ENCODE peak calls at places on chromosomes 13 and 19, in five cellular contexts. One of them, this sample, is unnamed.

GRCh38 chr13:24217601-24218281 is 57.2 kb downstream of the SPATA13 start:
- DNase-seq in GM12891: no peak
- DNase-seq in stomach: peak
- DNase-seq in prostate gland: no peak
- DNase-seq in transverse colon: peak
- DNase-seq in this sample: no peak

GRCh38 chr13:85654227-85654626 is 145.0 kb downstream of the SLITRK6 start:
- DNase-seq in GM12891: no peak
- DNase-seq in stomach: no peak
- DNase-seq in prostate gland: no peak
- DNase-seq in transverse colon: no peak
- DNase-seq in this sample: no peak

GRCh38 chr13:83216521-83217245 is 665.6 kb downstream of the SLITRK1 start:
- DNase-seq in GM12891: no peak
- DNase-seq in stomach: no peak
- DNase-seq in prostate gland: no peak
- DNase-seq in transverse colon: no peak
- DNase-seq in this sample: no peak

GRCh38 chr19:29194658-29195057 is 18.3 kb downstream of the UQCRFS1 start:
- DNase-seq in GM12891: no peak
- DNase-seq in stomach: no peak
- DNase-seq in prostate gland: no peak
- DNase-seq in transverse colon: no peak
- DNase-seq in this sample: no peak

GRCh38 chr19:48896191-48896720 is 2.3 kb downstream of the TULP2 start:
- DNase-seq in GM12891: no peak
- DNase-seq in stomach: no peak
- DNase-seq in prostate gland: peak
- DNase-seq in transverse colon: peak
- DNase-seq in this sample: peak

GRCh38 chr19:51799311-51799997 is 4.5 kb downstream of the FPR3 start:
- DNase-seq in GM12891: no peak
- DNase-seq in stomach: peak
- DNase-seq in prostate gland: peak
- DNase-seq in transverse colon: peak
- DNase-seq in this sample: no peak

GRCh38 chr13:98172570-98173405 is 4.3 kb downstream of the RNF113B start:
- DNase-seq in GM12891: no peak
- DNase-seq in stomach: no peak
- DNase-seq in prostate gland: peak
- DNase-seq in transverse colon: no peak
- DNase-seq in this sample: no peak

GRCh38 chr13:40271931-40272775 is 394.3 kb downstream of the FOXO1 start:
- DNase-seq in GM12891: no peak
- DNase-seq in stomach: peak
- DNase-seq in prostate gland: peak
- DNase-seq in transverse colon: peak
- DNase-seq in this sample: no peak

GRCh38 chr13:62418872-62419271 is 1003.2 kb upstream of the PCDH20 start:
- DNase-seq in GM12891: no peak
- DNase-seq in stomach: no peak
- DNase-seq in prostate gland: no peak
- DNase-seq in transverse colon: no peak
- DNase-seq in this sample: no peak

GRCh38 chr13:40127476-40127875 is 472.0 kb downstream of the COG6 start:
- DNase-seq in GM12891: no peak
- DNase-seq in stomach: no peak
- DNase-seq in prostate gland: no peak
- DNase-seq in transverse colon: no peak
- DNase-seq in this sample: no peak

GRCh38 chr19:47022541-47023447 is 3.2 kb downstream of the NPAS1 start:
- DNase-seq in GM12891: no peak
- DNase-seq in stomach: no peak
- DNase-seq in prostate gland: no peak
- DNase-seq in transverse colon: no peak
- DNase-seq in this sample: no peak

GRCh38 chr19:4506449-4507149 is 11.7 kb downstream of the PLIN4 start:
- DNase-seq in GM12891: no peak
- DNase-seq in stomach: no peak
- DNase-seq in prostate gland: no peak
- DNase-seq in transverse colon: no peak
- DNase-seq in this sample: no peak

GRCh38 chr13:26616126-26616525 is 58.6 kb downstream of the WASF3 start:
- DNase-seq in GM12891: no peak
- DNase-seq in stomach: no peak
- DNase-seq in prostate gland: no peak
- DNase-seq in transverse colon: no peak
- DNase-seq in this sample: no peak

GRCh38 chr13:20713014-20713376 is 9.5 kb downstream of the IL17D start:
- DNase-seq in GM12891: no peak
- DNase-seq in stomach: no peak
- DNase-seq in prostate gland: no peak
- DNase-seq in transverse colon: no peak
- DNase-seq in this sample: no peak

GRCh38 chr13:99323488-99323887 is 16.3 kb upstream of the GPR183 start:
- DNase-seq in GM12891: no peak
- DNase-seq in stomach: no peak
- DNase-seq in prostate gland: no peak
- DNase-seq in transverse colon: no peak
- DNase-seq in this sample: no peak

GRCh38 chr19:34186205-34186604 is 13.9 kb downstream of the LSM14A start:
- DNase-seq in GM12891: no peak
- DNase-seq in stomach: no peak
- DNase-seq in prostate gland: no peak
- DNase-seq in transverse colon: no peak
- DNase-seq in this sample: no peak

GRCh38 chr13:24270639-24271131 is 38.7 kb upstream of the C1QTNF9 start:
- DNase-seq in GM12891: no peak
- DNase-seq in stomach: peak
- DNase-seq in prostate gland: no peak
- DNase-seq in transverse colon: peak
- DNase-seq in this sample: no peak

GRCh38 chr19:47362321-47362720 is 13.2 kb downstream of the DHX34 start:
- DNase-seq in GM12891: no peak
- DNase-seq in stomach: no peak
- DNase-seq in prostate gland: no peak
- DNase-seq in transverse colon: no peak
- DNase-seq in this sample: no peak

GRCh38 chr13:48232420-48233096 is 448 bp upstream of the ITM2B start:
- DNase-seq in GM12891: no peak
- DNase-seq in stomach: peak
- DNase-seq in prostate gland: peak
- DNase-seq in transverse colon: peak
- DNase-seq in this sample: no peak

GRCh38 chr19:14159059-14159458 is 22.7 kb upstream of the ASF1B start:
- DNase-seq in GM12891: peak
- DNase-seq in stomach: no peak
- DNase-seq in prostate gland: no peak
- DNase-seq in transverse colon: no peak
- DNase-seq in this sample: no peak

GRCh38 chr19:11154683-11155047 is 917 bp downstream of the SPC24 start:
- DNase-seq in GM12891: no peak
- DNase-seq in stomach: no peak
- DNase-seq in prostate gland: no peak
- DNase-seq in transverse colon: no peak
- DNase-seq in this sample: no peak

GRCh38 chr13:50357586-50358118 is 342.4 kb downstream of the KCNRG start:
- DNase-seq in GM12891: no peak
- DNase-seq in stomach: peak
- DNase-seq in prostate gland: peak
- DNase-seq in transverse colon: no peak
- DNase-seq in this sample: no peak

GRCh38 chr13:27211771-27212364 is 39.5 kb upstream of the RPL21 start:
- DNase-seq in GM12891: no peak
- DNase-seq in stomach: no peak
- DNase-seq in prostate gland: no peak
- DNase-seq in transverse colon: no peak
- DNase-seq in this sample: no peak

GRCh38 chr19:367963-368623 is 23.5 kb upstream of the MIER2 start:
- DNase-seq in GM12891: no peak
- DNase-seq in stomach: no peak
- DNase-seq in prostate gland: no peak
- DNase-seq in transverse colon: no peak
- DNase-seq in this sample: no peak
- TF ChIP-seq POLR2AphosphoS5 in GM12891: no peak
- TF ChIP-seq POLR2AphosphoS5 in stomach: no peak
- TF ChIP-seq POLR2AphosphoS5 in prostate gland: no peak
- TF ChIP-seq POLR2AphosphoS5 in transverse colon: no peak
- TF ChIP-seq POLR2AphosphoS5 in this sample: no peak

DNA sequence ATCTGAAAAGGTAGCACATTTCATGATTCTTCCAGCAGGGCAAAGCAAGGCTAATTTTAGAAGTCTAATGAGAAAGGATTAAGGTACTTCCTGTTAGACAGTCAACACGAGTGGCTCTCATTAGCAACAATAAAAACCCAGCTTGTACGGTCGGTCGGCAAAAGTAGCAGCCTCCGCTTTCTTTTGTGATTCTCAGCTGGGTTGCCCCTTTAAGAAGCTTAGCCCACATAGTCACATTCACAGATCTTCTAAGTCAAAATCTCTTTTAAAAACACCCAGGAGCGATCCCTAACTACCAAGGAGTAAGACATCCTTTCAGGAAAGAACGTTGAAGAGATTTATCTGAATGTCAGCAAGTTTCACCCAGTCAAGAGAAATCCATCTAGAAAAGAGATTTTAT is 684.8 kb downstream of the DIAPH3 start:
- DNase-seq in GM12891: no peak
- DNase-seq in stomach: no peak
- DNase-seq in prostate gland: no peak
- DNase-seq in transverse colon: no peak
- DNase-seq in this sample: no peak
- TF ChIP-seq POLR2A in GM12891: no peak
- TF ChIP-seq POLR2A in stomach: no peak
- TF ChIP-seq POLR2A in prostate gland: no peak
- TF ChIP-seq POLR2A in transverse colon: no peak
- TF ChIP-seq POLR2A in this sample: no peak

GRCh38 chr13:113291997-113292862 is 4.8 kb upstream of the LAMP1 start:
- DNase-seq in GM12891: no peak
- DNase-seq in stomach: no peak
- DNase-seq in prostate gland: peak
- DNase-seq in transverse colon: no peak
- DNase-seq in this sample: no peak
- TF ChIP-seq POLR2AphosphoS5 in GM12891: no peak
- TF ChIP-seq POLR2AphosphoS5 in stomach: no peak
- TF ChIP-seq POLR2AphosphoS5 in prostate gland: peak
- TF ChIP-seq POLR2AphosphoS5 in transverse colon: no peak
- TF ChIP-seq POLR2AphosphoS5 in this sample: no peak

GRCh38 chr19:1214299-1214861 is 8.8 kb downstream of the STK11 start:
- DNase-seq in GM12891: no peak
- DNase-seq in stomach: no peak
- DNase-seq in prostate gland: no peak
- DNase-seq in transverse colon: no peak
- DNase-seq in this sample: no peak

GRCh38 chr19:1216756-1217155 is 11.2 kb downstream of the STK11 start:
- DNase-seq in GM12891: no peak
- DNase-seq in stomach: no peak
- DNase-seq in prostate gland: no peak
- DNase-seq in transverse colon: no peak
- DNase-seq in this sample: no peak

GRCh38 chr19:1213391-1214286 is 8.1 kb downstream of the STK11 start:
- DNase-seq in GM12891: peak
- DNase-seq in stomach: peak
- DNase-seq in prostate gland: peak
- DNase-seq in transverse colon: peak
- DNase-seq in this sample: no peak

GRCh38 chr19:1217366-1217765 is 11.8 kb downstream of the STK11 start:
- DNase-seq in GM12891: no peak
- DNase-seq in stomach: no peak
- DNase-seq in prostate gland: no peak
- DNase-seq in transverse colon: no peak
- DNase-seq in this sample: no peak

GRCh38 chr19:1214862-1215731 is 9.5 kb downstream of the STK11 start:
- DNase-seq in GM12891: no peak
- DNase-seq in stomach: peak
- DNase-seq in prostate gland: no peak
- DNase-seq in transverse colon: no peak
- DNase-seq in this sample: no peak
- TF ChIP-seq POLR2A in GM12891: no peak
- TF ChIP-seq POLR2A in stomach: no peak
- TF ChIP-seq POLR2A in prostate gland: no peak
- TF ChIP-seq POLR2A in transverse colon: no peak
- TF ChIP-seq POLR2A in this sample: no peak

GRCh38 chr13:102226591-102226990 is 175.3 kb downstream of the FGF14 start:
- DNase-seq in GM12891: no peak
- DNase-seq in stomach: no peak
- DNase-seq in prostate gland: no peak
- DNase-seq in transverse colon: no peak
- DNase-seq in this sample: no peak
- TF ChIP-seq POLR2AphosphoS5 in GM12891: no peak
- TF ChIP-seq POLR2AphosphoS5 in stomach: no peak
- TF ChIP-seq POLR2AphosphoS5 in prostate gland: no peak
- TF ChIP-seq POLR2AphosphoS5 in transverse colon: no peak
- TF ChIP-seq POLR2AphosphoS5 in this sample: no peak

DNA sequence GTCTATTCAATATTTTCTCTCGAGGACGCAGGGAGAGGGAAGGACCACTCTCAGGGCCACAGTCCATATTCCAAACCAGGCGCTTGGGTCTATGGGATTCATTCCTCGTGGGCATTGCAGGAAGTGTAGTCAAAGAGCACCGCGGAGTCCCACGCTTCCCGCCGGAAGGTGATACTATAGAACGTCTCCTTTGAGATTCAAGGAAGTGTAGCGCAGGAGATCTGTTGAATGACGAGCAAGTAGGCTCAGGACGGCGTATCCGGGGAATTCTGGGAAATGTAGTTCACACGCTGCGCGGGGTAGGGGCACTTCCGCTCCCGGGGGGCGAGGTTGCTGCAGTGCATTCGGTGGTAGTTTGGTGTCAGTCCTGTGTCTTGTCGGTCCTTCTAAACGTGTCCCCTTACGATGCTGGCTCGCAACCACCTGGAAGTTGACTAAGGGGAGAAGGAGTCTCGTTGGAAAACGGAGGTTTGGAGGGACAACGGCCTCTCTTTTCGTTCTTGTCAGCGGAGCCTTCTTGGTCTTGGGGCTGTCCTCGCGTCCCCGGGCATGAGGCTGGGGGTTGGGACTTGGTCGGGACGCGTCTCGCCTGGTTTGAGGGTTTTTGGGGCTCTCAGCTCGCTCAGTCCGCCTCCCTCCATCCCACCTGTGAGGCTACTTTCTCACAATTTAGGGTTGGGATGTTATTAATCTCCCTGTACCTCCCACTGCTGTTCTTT is at the start of gene ZNF284:
- DNase-seq in GM12891: peak
- DNase-seq in stomach: peak
- DNase-seq in prostate gland: peak
- DNase-seq in transverse colon: peak
- DNase-seq in this sample: peak
- TF ChIP-seq POLR2A in GM12891: no peak
- TF ChIP-seq POLR2A in stomach: no peak
- TF ChIP-seq POLR2A in prostate gland: no peak
- TF ChIP-seq POLR2A in transverse colon: peak
- TF ChIP-seq POLR2A in this sample: no peak

DNA sequence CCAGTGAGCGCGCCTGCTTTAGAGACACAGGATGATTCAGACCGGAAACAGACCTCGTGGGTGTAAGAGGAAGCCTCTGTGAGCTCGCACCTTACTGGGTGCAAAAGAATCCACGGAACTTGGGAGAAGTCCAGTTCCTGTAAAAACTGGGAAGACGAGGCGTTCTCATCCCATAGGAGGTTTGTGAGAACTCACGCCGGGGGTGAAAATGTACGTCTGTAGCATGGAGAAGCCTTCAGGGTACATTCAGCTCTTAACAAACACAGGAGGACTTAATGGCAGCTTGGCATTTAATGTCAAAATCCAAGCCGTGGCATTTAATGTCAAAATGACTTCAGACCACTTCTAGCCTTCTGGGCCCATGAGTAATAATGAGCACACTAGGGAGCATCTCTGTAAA is 17.4 kb upstream of the OR7D2 start:
- DNase-seq in GM12891: no peak
- DNase-seq in stomach: no peak
- DNase-seq in prostate gland: no peak
- DNase-seq in transverse colon: no peak
- DNase-seq in this sample: no peak
- TF ChIP-seq POLR2AphosphoS5 in GM12891: no peak
- TF ChIP-seq POLR2AphosphoS5 in stomach: no peak
- TF ChIP-seq POLR2AphosphoS5 in prostate gland: no peak
- TF ChIP-seq POLR2AphosphoS5 in transverse colon: no peak
- TF ChIP-seq POLR2AphosphoS5 in this sample: no peak

This sample was measured in GM12892.